ENCODE peak calls at places on chromosome 12, in ten cellular contexts. I, Q, M, P, J, Y, R, E, L and U are unnamed samples.

GRCh38 chr12:21568115-21568514 is 36.5 kb downstream of the GYS2 start:
- DNase-seq in I (no peak), Q (no peak), M (no peak), P (no peak), J (no peak), Y (no peak), R (no peak), E (no peak), L (no peak), U (no peak)

GRCh38 chr12:50164963-50165362 is 2.2 kb downstream of the CERS5 start:
- DNase-seq in I (no peak), Q (no peak), M (no peak), P (no peak), J (no peak), Y (no peak), R (no peak), E (no peak), L (no peak), U (no peak)

GRCh38 chr12:3490848-3491382 is at the start of gene PRMT8:
- DNase-seq in I (peak), Q (no peak), M (no peak), P (no peak), J (peak), Y (no peak), R (peak), E (no peak), L (no peak), U (no peak)

GRCh38 chr12:15829949-15830348 is 40.8 kb upstream of the EPS8 start:
- DNase-seq in I (no peak), Q (no peak), M (no peak), P (no peak), J (no peak), Y (no peak), R (no peak), E (no peak), L (no peak), U (no peak)

GRCh38 chr12:63420206-63420644 is 248.1 kb downstream of the DPY19L2 start:
- DNase-seq in I (peak), Q (peak), M (no peak), P (no peak), J (no peak), Y (no peak), R (peak), E (peak), L (no peak), U (no peak)

GRCh38 chr12:13976028-13976584 is 5.3 kb downstream of the GRIN2B start:
- DNase-seq in I (no peak), Q (no peak), M (no peak), P (no peak), J (no peak), Y (no peak), R (no peak), E (no peak), L (no peak), U (no peak)

GRCh38 chr12:74530676-74531075 is 7.0 kb upstream of the ATXN7L3B start:
- DNase-seq in I (no peak), Q (no peak), M (no peak), P (no peak), J (no peak), Y (no peak), R (no peak), E (no peak), L (no peak), U (no peak)

GRCh38 chr12:95574799-95575452 is 23.6 kb upstream of the USP44 start:
- DNase-seq in I (peak), Q (no peak), M (no peak), P (no peak), J (no peak), Y (no peak), R (no peak), E (no peak), L (peak), U (no peak)

GRCh38 chr12:130227641-130228040 is 65.4 kb downstream of the FZD10 start:
- DNase-seq in I (no peak), Q (no peak), M (no peak), P (peak), J (no peak), Y (no peak), R (no peak), E (no peak), L (peak), U (no peak)

GRCh38 chr12:17079251-17079909 is 473.4 kb upstream of the LMO3 start:
- DNase-seq in I (peak), Q (no peak), M (no peak), P (no peak), J (no peak), Y (no peak), R (no peak), E (no peak), L (no peak), U (no peak)

GRCh38 chr12:1534708-1535107 is 59.7 kb downstream of the FBXL14 start:
- DNase-seq in I (no peak), Q (no peak), M (no peak), P (no peak), J (no peak), Y (no peak), R (no peak), E (no peak), L (no peak), U (no peak)

GRCh38 chr12:72610854-72611358 is 338.7 kb downstream of the TRHDE start:
- DNase-seq in I (peak), Q (no peak), M (no peak), P (no peak), J (no peak), Y (no peak), R (no peak), E (no peak), L (no peak), U (no peak)

GRCh38 chr12:69719336-69720316 is 19.0 kb upstream of the RAB3IP start:
- DNase-seq in I (peak), Q (no peak), M (no peak), P (no peak), J (no peak), Y (no peak), R (no peak), E (no peak), L (no peak), U (no peak)

GRCh38 chr12:42862055-42862454 is 272.5 kb upstream of the PRICKLE1 start:
- DNase-seq in I (no peak), Q (no peak), M (no peak), P (no peak), J (no peak), Y (no peak), R (no peak), E (no peak), L (no peak), U (no peak)

GRCh38 chr12:91582799-91583198 is 400.2 kb upstream of the DCN start:
- DNase-seq in I (no peak), Q (no peak), M (no peak), P (no peak), J (no peak), Y (no peak), R (no peak), E (no peak), L (no peak), U (no peak)

GRCh38 chr12:124542021-124542941 is 25.1 kb downstream of the NCOR2 start:
- DNase-seq in I (no peak), Q (no peak), M (no peak), P (no peak), J (no peak), Y (no peak), R (peak), E (no peak), L (no peak), U (no peak)

GRCh38 chr12:50882563-50882962 is 39.8 kb downstream of the TMPRSS12 start:
- DNase-seq in I (no peak), Q (no peak), M (no peak), P (no peak), J (no peak), Y (no peak), R (no peak), E (no peak), L (no peak), U (no peak)

GRCh38 chr12:52380271-52380694 is 5.2 kb downstream of the KRT84 start:
- DNase-seq in I (peak), Q (peak), M (no peak), P (peak), J (peak), Y (no peak), R (peak), E (peak), L (peak), U (no peak)